ENCODE peak calls at places on chromosome 10, in eight cellular contexts. M is PC-3, T is NCI-H226, R is EL, Y is T-helper 9 cell, C is germinal center, B is psoas muscle, P is glomerular endothelial cell. S is an unnamed sample.

GRCh38 chr10:123742751-123743440 is 76.7 kb downstream of the GPR26 start:
- DNase-seq in M (no peak), T (no peak), R (no peak), Y (no peak), C (no peak), B (no peak), P (no peak), S (no peak)

GRCh38 chr10:131929122-131929845 is 28.5 kb downstream of the PPP2R2D start:
- DNase-seq in M (no peak), T (no peak), R (no peak), Y (no peak), C (no peak), B (no peak), P (no peak), S (no peak)

GRCh38 chr10:95440756-95441546 is 120.2 kb downstream of the SORBS1 start:
- DNase-seq in M (no peak), T (no peak), R (no peak), Y (no peak), C (no peak), B (no peak), P (no peak), S (no peak)

GRCh38 chr10:129909531-129910286 is 54.4 kb downstream of the EBF3 start:
- DNase-seq in M (no peak), T (no peak), R (no peak), Y (no peak), C (no peak), B (no peak), P (no peak), S (no peak)

GRCh38 chr10:127303105-127303504 is 106.7 kb upstream of the INSYN2A start:
- DNase-seq in M (peak; percentile 26), T (no peak), R (no peak), Y (no peak), C (no peak), B (no peak), P (no peak), S (peak; percentile 27)

GRCh38 chr10:22573820-22574569 is 140.4 kb downstream of the PIP4K2A start:
- DNase-seq in M (peak; percentile 44), T (no peak), R (peak; percentile 49), Y (peak; percentile 7), C (peak; percentile 14), B (no peak), P (no peak), S (peak; percentile 3)

GRCh38 chr10:112732277-112732891 is 217.7 kb upstream of the TCF7L2 start:
- DNase-seq in M (peak; percentile 10), T (no peak), R (peak; percentile 48), Y (no peak), C (no peak), B (no peak), P (no peak), S (peak; percentile 53)

GRCh38 chr10:102627141-102627445 is 17.2 kb upstream of the TRIM8 start:
- DNase-seq in M (no peak), T (no peak), R (no peak), Y (no peak), C (no peak), B (no peak), P (no peak), S (no peak)

GRCh38 chr10:118798186-118798811 is 43.5 kb upstream of the CACUL1 start:
- DNase-seq in M (peak; percentile 67), T (peak; percentile 69), R (peak; percentile 64), Y (no peak), C (no peak), B (no peak), P (no peak), S (peak; percentile 83)

GRCh38 chr10:97279121-97279815 is 13.2 kb downstream of the ARHGAP19 start:
- DNase-seq in M (peak; percentile 6), T (no peak), R (peak; percentile 39), Y (no peak), C (no peak), B (no peak), P (no peak), S (no peak)

GRCh38 chr10:12348341-12348869 is 942 bp upstream of the CAMK1D start:
- DNase-seq in M (no peak), T (no peak), R (no peak), Y (no peak), C (no peak), B (no peak), P (no peak), S (no peak)

GRCh38 chr10:70970830-70971229 is 82.5 kb upstream of the PCBD1 start:
- DNase-seq in M (no peak), T (peak; percentile 45), R (no peak), Y (no peak), C (no peak), B (no peak), P (no peak), S (peak; percentile 79)

GRCh38 chr10:15220426-15220825 is 51.9 kb upstream of the NMT2 start:
- DNase-seq in M (no peak), T (no peak), R (no peak), Y (no peak), C (no peak), B (no peak), P (no peak), S (no peak)

GRCh38 chr10:97050205-97050745 is 135.5 kb downstream of the SLIT1 start:
- DNase-seq in M (no peak), T (no peak), R (no peak), Y (no peak), C (peak; percentile 31), B (no peak), P (no peak), S (no peak)